ENCODE peak calls at places on chromosomes 1 and 21, in four cellular contexts. Q is EL, W is mesendoderm, C is neural crest cell. X is an unnamed sample.

GRCh38 chr1:155893389-155894142 is 17.6 kb downstream of the RIT1 start:
- DNase-seq in Q (peak; percentile 91), W (no peak), C (no peak), X (no peak)

GRCh38 chr1:167573035-167573434 is 19.5 kb upstream of the CREG1 start:
- DNase-seq in Q (no peak), W (no peak), C (no peak), X (no peak)

GRCh38 chr1:95069711-95070093 is 3.0 kb downstream of the ALG14 start:
- DNase-seq in Q (no peak), W (no peak), C (no peak), X (peak; percentile 21)

GRCh38 chr1:213657879-213658278 is 329.9 kb upstream of the PROX1 start:
- DNase-seq in Q (no peak), W (no peak), C (no peak), X (no peak)

GRCh38 chr1:14989931-14990728 is 163.4 kb upstream of the TMEM51 start:
- DNase-seq in Q (no peak), W (no peak), C (no peak), X (no peak)

GRCh38 chr1:237042467-237042891 is 495 bp downstream of the RYR2 start:
- DNase-seq in Q (no peak), W (no peak), C (peak; percentile 3), X (no peak)

GRCh38 chr1:101228424-101229134 is 8.2 kb upstream of the S1PR1 start:
- DNase-seq in Q (no peak), W (no peak), C (no peak), X (no peak)

GRCh38 chr1:18956189-18957135 is at the start of gene IFFO2:
- DNase-seq in Q (peak; percentile 94), W (peak; percentile 94), C (peak; percentile 99), X (peak; percentile 96)

GRCh38 chr21:29145354-29145782 is 14.9 kb downstream of the MAP3K7CL start:
- DNase-seq in Q (peak; percentile 92), W (no peak), C (no peak), X (no peak)

X was measured in Caco-2.